ENCODE peak calls at places on chromosome 4, in ten cellular contexts. J, W, M, T, E, X, S, O, G and A are unnamed samples.
A peak's percentile ranks its signal among the peaks of the same experiment; 100 is the strongest.

GRCh38 chr4:72631296-72631695 is 62.3 kb upstream of the ADAMTS3 start:
- DNase-seq in J (no peak), W (no peak), M (no peak), T (peak; percentile 74), E (peak; percentile 49), X (no peak), S (peak; percentile 53), O (peak; percentile 26), G (no peak), A (no peak)

GRCh38 chr4:3836802-3837601 is 70.8 kb downstream of the ADRA2C start:
- DNase-seq in J (peak; percentile 7), W (no peak), M (peak; percentile 99), T (peak; percentile 31), E (no peak), X (peak; percentile 80), S (no peak), O (no peak), G (no peak), A (no peak)

GRCh38 chr4:152515678-152516077 is 20.2 kb downstream of the FBXW7 start:
- DNase-seq in J (no peak), W (no peak), M (no peak), T (no peak), E (peak; percentile 79), X (no peak), S (no peak), O (no peak), G (no peak), A (no peak)

GRCh38 chr4:184889683-184890082 is 63.9 kb upstream of the ACSL1 start:
- DNase-seq in J (no peak), W (no peak), M (no peak), T (no peak), E (no peak), X (no peak), S (no peak), O (no peak), G (no peak), A (no peak)

GRCh38 chr4:83022724-83023427 is 12.1 kb upstream of the COPS4 start:
- DNase-seq in J (no peak), W (no peak), M (no peak), T (no peak), E (peak; percentile 76), X (no peak), S (no peak), O (no peak), G (no peak), A (no peak)

GRCh38 chr4:108716340-108716739 is 46.5 kb downstream of the ETNPPL start:
- DNase-seq in J (no peak), W (no peak), M (no peak), T (no peak), E (no peak), X (no peak), S (no peak), O (no peak), G (no peak), A (no peak)

GRCh38 chr4:169366821-169367220 is 96.1 kb upstream of the SH3RF1 start:
- DNase-seq in J (no peak), W (no peak), M (no peak), T (no peak), E (no peak), X (no peak), S (no peak), O (no peak), G (no peak), A (no peak)

GRCh38 chr4:129254526-129254925 is 158.6 kb downstream of the C4orf33 start:
- DNase-seq in J (no peak), W (no peak), M (no peak), T (no peak), E (peak; percentile 1), X (no peak), S (no peak), O (no peak), G (no peak), A (no peak)

GRCh38 chr4:98421106-98421505 is 159.9 kb downstream of the RAP1GDS1 start:
- DNase-seq in J (no peak), W (no peak), M (no peak), T (no peak), E (peak; percentile 77), X (no peak), S (no peak), O (no peak), G (no peak), A (no peak)

GRCh38 chr4:2256781-2257191 is 5.1 kb downstream of the MXD4 start:
- DNase-seq in J (no peak), W (peak; percentile 30), M (no peak), T (peak; percentile 68), E (no peak), X (peak; percentile 40), S (peak; percentile 47), O (peak; percentile 34), G (peak; percentile 88), A (peak; percentile 48)

GRCh38 chr4:90996813-90997212 is 869.6 kb downstream of the CCSER1 start:
- DNase-seq in J (no peak), W (no peak), M (no peak), T (no peak), E (no peak), X (no peak), S (no peak), O (no peak), G (no peak), A (no peak)

GRCh38 chr4:1356181-1356998 is 9.4 kb downstream of the UVSSA start:
- DNase-seq in J (no peak), W (peak; percentile 64), M (peak; percentile 36), T (peak; percentile 70), E (peak; percentile 32), X (peak; percentile 93), S (peak; percentile 66), O (no peak), G (no peak), A (peak; percentile 38)

DNA sequence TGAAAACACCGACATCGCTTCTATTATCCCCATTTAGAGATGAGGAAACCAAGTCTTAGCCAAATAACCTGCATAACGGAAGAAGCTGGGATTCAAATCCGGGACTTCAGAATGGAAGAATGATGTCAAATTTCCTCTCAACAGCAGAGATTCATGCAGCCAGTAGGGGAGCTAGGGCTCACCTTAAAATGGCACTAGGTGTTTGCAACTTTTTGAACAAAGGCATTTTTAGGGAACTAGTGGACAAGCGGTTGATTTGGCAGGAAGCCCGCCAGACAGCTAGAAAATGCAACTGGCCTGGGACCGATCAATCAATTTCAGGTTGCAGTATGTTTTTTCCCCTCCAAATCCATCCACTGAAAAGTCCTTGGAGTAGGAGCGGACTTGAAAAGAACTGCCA is 224.2 kb downstream of the PTTG2 start:
- DNase-seq in J (no peak), W (no peak), M (no peak), T (no peak), E (no peak), X (no peak), S (no peak), O (no peak), G (no peak), A (no peak)
- TF ChIP-seq CTCF in J (peak; percentile 49), W (peak; percentile 36), M (no peak), T (no peak), E (peak; percentile 16), X (peak; percentile 31), S (no peak), O (no peak), G (no peak), A (no peak)

DNA sequence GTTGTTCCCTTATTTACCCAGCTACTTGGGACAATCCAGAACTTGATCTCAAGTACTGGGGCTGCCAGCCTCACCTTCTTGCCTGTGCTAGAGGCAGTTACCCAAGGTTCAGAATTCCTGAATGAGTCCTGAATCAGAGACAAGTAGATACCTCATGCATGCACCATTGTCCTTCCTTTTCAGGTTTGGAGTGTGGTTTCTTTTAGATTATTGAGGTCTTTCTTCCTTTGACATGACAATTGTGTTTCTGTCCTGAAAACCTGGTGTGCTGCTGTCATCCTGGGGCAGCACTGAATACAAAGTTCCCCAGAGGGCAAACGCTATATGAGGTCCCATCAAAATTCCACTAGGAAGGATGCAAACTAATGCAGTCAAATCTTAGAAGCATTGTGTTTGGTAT is 3.5 kb downstream of the CXCL2 start:
- DNase-seq in J (no peak), W (no peak), M (no peak), T (no peak), E (no peak), X (no peak), S (no peak), O (no peak), G (no peak), A (no peak)
- TF ChIP-seq POLR2A in J (no peak), W (no peak), M (no peak), T (no peak), E (no peak), X (no peak), S (no peak), O (no peak), G (no peak), A (no peak)

DNA sequence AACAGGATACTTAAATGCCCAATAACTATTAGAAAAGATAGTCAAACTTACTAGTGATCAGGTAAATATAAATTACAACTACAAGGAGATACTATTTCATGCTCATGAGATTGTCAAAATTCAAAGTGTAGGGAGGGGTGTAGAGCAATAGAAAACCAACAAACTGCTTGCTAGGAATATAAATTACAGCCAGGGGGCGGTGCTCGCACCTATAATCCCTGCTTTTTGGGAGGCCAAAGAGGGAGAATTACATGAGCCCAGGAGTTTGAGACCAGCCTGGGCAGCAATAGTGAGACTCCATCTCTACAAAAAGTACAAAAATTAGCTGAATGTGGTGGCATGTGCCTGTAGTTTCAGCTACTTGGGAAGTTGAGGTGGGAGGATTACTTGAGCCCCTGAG is 556.5 kb upstream of the NR3C2 start:
- DNase-seq in J (peak; percentile 24), W (no peak), M (peak; percentile 4), T (no peak), E (peak; percentile 17), X (peak; percentile 57), S (no peak), O (no peak), G (no peak), A (no peak)
- TF ChIP-seq CTCF in J (peak; percentile 74), W (no peak), M (peak; percentile 32), T (no peak), E (peak; percentile 54), X (peak; percentile 68), S (no peak), O (no peak), G (no peak), A (no peak)

GRCh38 chr4:10114147-10114546 is 2.5 kb downstream of the WDR1 start:
- DNase-seq in J (no peak), W (no peak), M (no peak), T (no peak), E (no peak), X (peak; percentile 26), S (no peak), O (no peak), G (no peak), A (no peak)

GRCh38 chr4:10115271-10115656 is 1.3 kb downstream of the WDR1 start:
- DNase-seq in J (no peak), W (no peak), M (peak; percentile 82), T (no peak), E (peak; percentile 60), X (peak; percentile 38), S (no peak), O (no peak), G (no peak), A (no peak)

GRCh38 chr4:10112658-10113284 is 3.8 kb downstream of the WDR1 start:
- DNase-seq in J (no peak), W (no peak), M (no peak), T (no peak), E (no peak), X (peak; percentile 35), S (no peak), O (no peak), G (no peak), A (no peak)

GRCh38 chr4:10114607-10115006 is 2.0 kb downstream of the WDR1 start:
- DNase-seq in J (no peak), W (no peak), M (no peak), T (no peak), E (no peak), X (no peak), S (no peak), O (no peak), G (no peak), A (no peak)

GRCh38 chr4:10113362-10114047 is 3.1 kb downstream of the WDR1 start:
- DNase-seq in J (no peak), W (no peak), M (no peak), T (no peak), E (no peak), X (peak; percentile 34), S (no peak), O (no peak), G (no peak), A (no peak)
- TF ChIP-seq POLR2A in J (no peak), W (no peak), M (no peak), T (no peak), E (no peak), X (no peak), S (no peak), O (no peak), G (no peak), A (no peak)